ENCODE peak calls at places on chromosomes 13 and 19, in ten cellular contexts. One of them, this sample, is unnamed.

GRCh38 chr19:6740589-6741348 is 1.3 kb downstream of the TRIP10 start:
- DNase-seq in heart right ventricle: peak
- DNase-seq in AG04450: no peak
- DNase-seq in sigmoid colon: peak
- DNase-seq in fibroblast of lung: peak
- DNase-seq in thoracic aorta: no peak
- DNase-seq in Peyer's patch: peak
- DNase-seq in upper lobe of right lung: peak
- DNase-seq in CD8-positive, alpha-beta T cell: no peak
- DNase-seq in lower lobe of right lung: peak
- DNase-seq in this sample: no peak

GRCh38 chr19:54606891-54607781 is 13.7 kb downstream of the LILRA1 start:
- DNase-seq in heart right ventricle: no peak
- DNase-seq in lower lobe of right lung: no peak
- DNase-seq in fibroblast of lung: no peak
- DNase-seq in Peyer's patch: no peak
- DNase-seq in thoracic aorta: no peak
- DNase-seq in upper lobe of right lung: no peak
- DNase-seq in CD8-positive, alpha-beta T cell: no peak
- DNase-seq in AG04450: no peak
- DNase-seq in sigmoid colon: no peak
- DNase-seq in this sample: no peak

GRCh38 chr13:23534090-23534489 is 36.1 kb upstream of the TNFRSF19 start:
- DNase-seq in AG04450: no peak
- DNase-seq in upper lobe of right lung: no peak
- DNase-seq in thoracic aorta: no peak
- DNase-seq in fibroblast of lung: no peak
- DNase-seq in Peyer's patch: no peak
- DNase-seq in lower lobe of right lung: no peak
- DNase-seq in sigmoid colon: no peak
- DNase-seq in heart right ventricle: no peak
- DNase-seq in CD8-positive, alpha-beta T cell: no peak
- DNase-seq in this sample: no peak

GRCh38 chr19:16303755-16304154 is 20.9 kb upstream of the KLF2 start:
- DNase-seq in fibroblast of lung: no peak
- DNase-seq in AG04450: no peak
- DNase-seq in Peyer's patch: no peak
- DNase-seq in CD8-positive, alpha-beta T cell: no peak
- DNase-seq in upper lobe of right lung: no peak
- DNase-seq in lower lobe of right lung: no peak
- DNase-seq in thoracic aorta: no peak
- DNase-seq in heart right ventricle: no peak
- DNase-seq in sigmoid colon: peak
- DNase-seq in this sample: peak

GRCh38 chr13:19324325-19324724 is 142.7 kb upstream of the TUBA3C start:
- DNase-seq in Peyer's patch: no peak
- DNase-seq in sigmoid colon: no peak
- DNase-seq in lower lobe of right lung: no peak
- DNase-seq in heart right ventricle: no peak
- DNase-seq in upper lobe of right lung: no peak
- DNase-seq in CD8-positive, alpha-beta T cell: no peak
- DNase-seq in fibroblast of lung: no peak
- DNase-seq in AG04450: no peak
- DNase-seq in thoracic aorta: no peak
- DNase-seq in this sample: no peak

GRCh38 chr13:106595623-106596022 is 27.7 kb upstream of the ARGLU1 start:
- DNase-seq in heart right ventricle: peak
- DNase-seq in AG04450: no peak
- DNase-seq in CD8-positive, alpha-beta T cell: no peak
- DNase-seq in fibroblast of lung: peak
- DNase-seq in lower lobe of right lung: no peak
- DNase-seq in upper lobe of right lung: no peak
- DNase-seq in Peyer's patch: no peak
- DNase-seq in thoracic aorta: no peak
- DNase-seq in sigmoid colon: no peak
- DNase-seq in this sample: no peak

GRCh38 chr13:98504371-98504963 is 72.4 kb downstream of the STK24 start:
- DNase-seq in CD8-positive, alpha-beta T cell: no peak
- DNase-seq in lower lobe of right lung: no peak
- DNase-seq in fibroblast of lung: no peak
- DNase-seq in thoracic aorta: no peak
- DNase-seq in AG04450: no peak
- DNase-seq in Peyer's patch: no peak
- DNase-seq in upper lobe of right lung: peak
- DNase-seq in heart right ventricle: no peak
- DNase-seq in sigmoid colon: no peak
- DNase-seq in this sample: no peak

GRCh38 chr13:32446778-32447465 is 19.0 kb upstream of the N4BP2L1 start:
- DNase-seq in lower lobe of right lung: no peak
- DNase-seq in thoracic aorta: no peak
- DNase-seq in fibroblast of lung: no peak
- DNase-seq in Peyer's patch: no peak
- DNase-seq in upper lobe of right lung: no peak
- DNase-seq in sigmoid colon: no peak
- DNase-seq in heart right ventricle: no peak
- DNase-seq in CD8-positive, alpha-beta T cell: no peak
- DNase-seq in AG04450: no peak
- DNase-seq in this sample: peak

GRCh38 chr13:22800726-22801401 is 379.9 kb upstream of the SGCG start:
- DNase-seq in fibroblast of lung: peak
- DNase-seq in AG04450: no peak
- DNase-seq in upper lobe of right lung: no peak
- DNase-seq in thoracic aorta: no peak
- DNase-seq in lower lobe of right lung: no peak
- DNase-seq in CD8-positive, alpha-beta T cell: no peak
- DNase-seq in Peyer's patch: no peak
- DNase-seq in heart right ventricle: peak
- DNase-seq in sigmoid colon: peak
- DNase-seq in this sample: peak

GRCh38 chr19:10419200-10419645 is 1.1 kb upstream of the PDE4A start:
- DNase-seq in heart right ventricle: no peak
- DNase-seq in fibroblast of lung: no peak
- DNase-seq in thoracic aorta: no peak
- DNase-seq in AG04450: no peak
- DNase-seq in CD8-positive, alpha-beta T cell: no peak
- DNase-seq in lower lobe of right lung: no peak
- DNase-seq in sigmoid colon: no peak
- DNase-seq in upper lobe of right lung: no peak
- DNase-seq in Peyer's patch: no peak
- DNase-seq in this sample: no peak

GRCh38 chr19:18173572-18174294 is at the start of gene IFI30:
- DNase-seq in sigmoid colon: peak
- DNase-seq in AG04450: no peak
- DNase-seq in heart right ventricle: peak
- DNase-seq in CD8-positive, alpha-beta T cell: peak
- DNase-seq in upper lobe of right lung: peak
- DNase-seq in Peyer's patch: peak
- DNase-seq in fibroblast of lung: no peak
- DNase-seq in lower lobe of right lung: peak
- DNase-seq in thoracic aorta: no peak
- DNase-seq in this sample: peak

GRCh38 chr13:27972619-27972877 is 3.4 kb upstream of the CDX2 start:
- DNase-seq in lower lobe of right lung: no peak
- DNase-seq in heart right ventricle: no peak
- DNase-seq in CD8-positive, alpha-beta T cell: no peak
- DNase-seq in upper lobe of right lung: no peak
- DNase-seq in AG04450: no peak
- DNase-seq in fibroblast of lung: no peak
- DNase-seq in thoracic aorta: no peak
- DNase-seq in Peyer's patch: no peak
- DNase-seq in sigmoid colon: no peak
- DNase-seq in this sample: no peak

GRCh38 chr19:18239303-18239702 is 13.1 kb upstream of the PDE4C start:
- DNase-seq in heart right ventricle: no peak
- DNase-seq in thoracic aorta: no peak
- DNase-seq in AG04450: no peak
- DNase-seq in sigmoid colon: no peak
- DNase-seq in fibroblast of lung: no peak
- DNase-seq in lower lobe of right lung: no peak
- DNase-seq in CD8-positive, alpha-beta T cell: no peak
- DNase-seq in upper lobe of right lung: no peak
- DNase-seq in Peyer's patch: no peak
- DNase-seq in this sample: no peak

GRCh38 chr13:85303630-85304029 is 495.6 kb downstream of the SLITRK6 start:
- DNase-seq in sigmoid colon: no peak
- DNase-seq in upper lobe of right lung: no peak
- DNase-seq in CD8-positive, alpha-beta T cell: no peak
- DNase-seq in fibroblast of lung: no peak
- DNase-seq in lower lobe of right lung: no peak
- DNase-seq in AG04450: no peak
- DNase-seq in thoracic aorta: no peak
- DNase-seq in heart right ventricle: no peak
- DNase-seq in Peyer's patch: no peak
- DNase-seq in this sample: no peak

DNA sequence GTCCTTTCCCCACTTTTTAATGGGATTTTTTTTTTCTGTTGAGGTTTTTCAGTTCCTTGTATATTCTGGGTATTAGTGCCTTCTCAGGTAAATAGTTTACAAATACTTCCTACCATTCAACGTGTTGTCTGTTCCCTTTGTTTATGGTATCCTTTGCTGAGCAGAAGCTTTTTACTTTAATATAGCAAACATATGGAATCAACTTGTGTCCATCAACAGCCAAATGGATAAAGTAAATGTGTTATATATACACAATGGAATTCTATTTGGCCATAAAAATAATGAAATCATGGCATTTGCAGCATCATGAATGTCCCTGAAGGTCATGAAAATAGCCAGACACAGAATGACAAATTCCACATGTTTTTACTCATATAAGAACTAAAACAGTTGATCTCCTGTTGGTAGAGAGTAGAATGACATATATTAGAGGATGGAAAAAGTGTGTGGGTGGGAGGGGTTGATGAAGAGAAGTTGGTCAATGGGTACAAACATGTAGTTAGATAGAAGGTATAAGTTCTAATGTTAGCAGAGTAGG is 500.8 kb downstream of the SLITRK6 start:
- DNase-seq in Peyer's patch: no peak
- DNase-seq in thoracic aorta: no peak
- DNase-seq in AG04450: no peak
- DNase-seq in lower lobe of right lung: no peak
- DNase-seq in heart right ventricle: no peak
- DNase-seq in fibroblast of lung: no peak
- DNase-seq in sigmoid colon: no peak
- DNase-seq in CD8-positive, alpha-beta T cell: no peak
- DNase-seq in upper lobe of right lung: no peak
- DNase-seq in this sample: no peak
- TF ChIP-seq CTCF in Peyer's patch: no peak
- TF ChIP-seq CTCF in thoracic aorta: no peak
- TF ChIP-seq CTCF in AG04450: no peak
- TF ChIP-seq CTCF in lower lobe of right lung: no peak
- TF ChIP-seq CTCF in heart right ventricle: no peak
- TF ChIP-seq CTCF in fibroblast of lung: no peak
- TF ChIP-seq CTCF in sigmoid colon: no peak
- TF ChIP-seq CTCF in CD8-positive, alpha-beta T cell: no peak
- TF ChIP-seq CTCF in upper lobe of right lung: no peak
- TF ChIP-seq CTCF in this sample: no peak

GRCh38 chr13:99971576-99972189 is at the start of gene ZIC5:
- DNase-seq in thoracic aorta: no peak
- DNase-seq in AG04450: no peak
- DNase-seq in upper lobe of right lung: no peak
- DNase-seq in lower lobe of right lung: no peak
- DNase-seq in heart right ventricle: no peak
- DNase-seq in CD8-positive, alpha-beta T cell: no peak
- DNase-seq in fibroblast of lung: no peak
- DNase-seq in sigmoid colon: no peak
- DNase-seq in Peyer's patch: no peak
- DNase-seq in this sample: no peak
- H3K4me3 ChIP-seq in thoracic aorta: peak
- H3K4me3 ChIP-seq in AG04450: no peak
- H3K4me3 ChIP-seq in upper lobe of right lung: peak
- H3K4me3 ChIP-seq in lower lobe of right lung: peak
- H3K4me3 ChIP-seq in heart right ventricle: no peak
- H3K4me3 ChIP-seq in CD8-positive, alpha-beta T cell: no peak
- H3K4me3 ChIP-seq in fibroblast of lung: no peak
- H3K4me3 ChIP-seq in sigmoid colon: peak
- H3K4me3 ChIP-seq in Peyer's patch: peak
- H3K4me3 ChIP-seq in this sample: no peak

GRCh38 chr13:45492538-45492937 is 27.8 kb downstream of the COG3 start:
- DNase-seq in sigmoid colon: no peak
- DNase-seq in lower lobe of right lung: no peak
- DNase-seq in heart right ventricle: no peak
- DNase-seq in upper lobe of right lung: no peak
- DNase-seq in thoracic aorta: no peak
- DNase-seq in CD8-positive, alpha-beta T cell: no peak
- DNase-seq in fibroblast of lung: peak
- DNase-seq in Peyer's patch: no peak
- DNase-seq in AG04450: no peak
- DNase-seq in this sample: peak

DNA sequence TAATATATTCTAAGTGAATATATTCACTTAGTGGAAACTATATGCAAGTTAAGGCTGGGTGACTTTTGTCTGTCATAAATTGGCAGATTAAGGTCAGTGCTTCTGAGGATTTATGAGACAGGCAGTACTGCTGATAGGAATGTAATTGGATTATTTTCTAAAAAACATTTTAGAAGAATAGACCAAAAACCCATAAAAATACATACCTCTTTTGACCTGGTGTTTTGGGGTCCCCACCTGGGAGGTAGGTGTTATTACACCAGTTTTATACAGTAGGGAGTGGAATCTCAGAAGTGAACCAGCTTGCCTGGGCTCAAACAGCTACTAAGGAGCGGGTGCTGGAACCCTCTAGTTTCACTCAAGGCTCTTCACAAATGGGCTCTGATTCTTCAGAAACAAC is 25.3 kb downstream of the COG3 start:
- DNase-seq in lower lobe of right lung: no peak
- DNase-seq in heart right ventricle: no peak
- DNase-seq in thoracic aorta: no peak
- DNase-seq in fibroblast of lung: no peak
- DNase-seq in sigmoid colon: no peak
- DNase-seq in upper lobe of right lung: no peak
- DNase-seq in Peyer's patch: no peak
- DNase-seq in AG04450: no peak
- DNase-seq in CD8-positive, alpha-beta T cell: no peak
- DNase-seq in this sample: no peak
- TF ChIP-seq CTCF in lower lobe of right lung: no peak
- TF ChIP-seq CTCF in heart right ventricle: peak
- TF ChIP-seq CTCF in thoracic aorta: no peak
- TF ChIP-seq CTCF in fibroblast of lung: no peak
- TF ChIP-seq CTCF in sigmoid colon: no peak
- TF ChIP-seq CTCF in upper lobe of right lung: peak
- TF ChIP-seq CTCF in Peyer's patch: no peak
- TF ChIP-seq CTCF in AG04450: no peak
- TF ChIP-seq CTCF in CD8-positive, alpha-beta T cell: peak
- TF ChIP-seq CTCF in this sample: no peak

DNA sequence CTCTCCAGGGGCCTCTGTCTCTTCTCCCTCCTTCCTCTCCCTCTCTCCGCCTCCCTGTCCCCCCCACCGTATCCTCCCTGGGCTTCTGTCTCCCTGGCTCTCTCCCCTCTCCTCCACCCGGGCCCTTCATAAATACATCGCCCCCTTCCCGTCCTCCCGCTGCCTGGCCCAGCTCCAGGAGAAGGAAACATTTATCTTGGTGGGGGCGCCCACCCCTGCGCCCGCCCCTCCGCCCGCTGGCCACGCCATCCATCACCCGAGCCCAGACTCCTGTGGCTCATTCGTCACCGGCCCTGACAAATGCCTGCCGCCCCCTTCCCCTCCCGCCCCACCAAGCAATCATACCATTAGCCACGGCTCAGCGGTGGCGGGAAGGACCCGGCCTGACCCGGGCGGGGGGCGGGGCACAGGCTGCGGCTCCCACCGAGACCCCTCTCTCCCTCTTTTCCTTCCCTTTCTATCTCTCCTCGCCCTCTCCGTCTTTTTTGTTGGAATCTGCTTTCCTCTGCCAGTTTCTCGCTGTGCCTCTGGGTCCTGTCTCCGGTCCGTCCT is 2.6 kb upstream of the MEIS3 start:
- DNase-seq in fibroblast of lung: no peak
- DNase-seq in thoracic aorta: no peak
- DNase-seq in Peyer's patch: no peak
- DNase-seq in sigmoid colon: no peak
- DNase-seq in upper lobe of right lung: no peak
- DNase-seq in CD8-positive, alpha-beta T cell: no peak
- DNase-seq in AG04450: no peak
- DNase-seq in lower lobe of right lung: no peak
- DNase-seq in heart right ventricle: no peak
- DNase-seq in this sample: no peak
- H3K4me3 ChIP-seq in fibroblast of lung: no peak
- H3K4me3 ChIP-seq in thoracic aorta: no peak
- H3K4me3 ChIP-seq in Peyer's patch: no peak
- H3K4me3 ChIP-seq in sigmoid colon: no peak
- H3K4me3 ChIP-seq in upper lobe of right lung: no peak
- H3K4me3 ChIP-seq in CD8-positive, alpha-beta T cell: no peak
- H3K4me3 ChIP-seq in AG04450: no peak
- H3K4me3 ChIP-seq in lower lobe of right lung: no peak
- H3K4me3 ChIP-seq in heart right ventricle: no peak
- H3K4me3 ChIP-seq in this sample: no peak